ENCODE peak calls at places on chromosomes 1 and 21, in ten cellular contexts. T, O, G, Q, S, I, W, F, U and C are unnamed samples.
A peak's percentile ranks its signal among the peaks of the same experiment; 100 is the strongest.

GRCh38 chr1:47783638-47784293 is 213.4 kb downstream of the TRABD2B start:
- DNase-seq in W (no peak), Q (no peak), F (no peak), U (no peak), G (no peak), S (no peak), O (no peak), T (no peak), I (no peak), C (no peak)

GRCh38 chr1:60132985-60133673 is 59.6 kb upstream of the C1orf87 start:
- DNase-seq in S (peak; percentile 93), F (no peak), G (no peak), T (peak; percentile 68), Q (peak; percentile 29), U (no peak), I (peak; percentile 58), O (no peak), W (no peak), C (peak; percentile 22)

GRCh38 chr1:183461350-183461749 is 10.9 kb upstream of the SMG7 start:
- DNase-seq in Q (peak; percentile 58), T (peak; percentile 55), G (no peak), U (no peak), S (no peak), F (no peak), O (no peak), W (no peak), I (no peak), C (peak; percentile 17)

GRCh38 chr1:1354271-1355247 is 3.8 kb downstream of the MXRA8 start:
- DNase-seq in S (no peak), W (no peak), T (no peak), O (no peak), F (peak; percentile 80), Q (no peak), U (no peak), I (no peak), G (no peak), C (no peak)

GRCh38 chr1:222521299-222522104 is 26.4 kb downstream of the HHIPL2 start:
- DNase-seq in W (no peak), S (no peak), U (no peak), O (no peak), I (peak; percentile 23), G (no peak), F (no peak), T (no peak), Q (no peak), C (peak; percentile 68)

GRCh38 chr1:81157686-81158085 is 643.0 kb upstream of the ADGRL2 start:
- DNase-seq in G (no peak), F (no peak), W (no peak), Q (no peak), I (no peak), S (no peak), O (no peak), U (no peak), T (no peak), C (peak; percentile 20)

GRCh38 chr1:105793541-105794146 is 1262.8 kb upstream of the PRMT6 start:
- DNase-seq in I (peak; percentile 73), O (no peak), Q (peak; percentile 35), F (no peak), T (peak; percentile 75), U (peak; percentile 70), W (no peak), G (no peak), S (peak; percentile 25), C (peak; percentile 35)

GRCh38 chr1:6794164-6794563 is 8.9 kb downstream of the CAMTA1 start:
- DNase-seq in I (peak; percentile 55), U (peak; percentile 27), G (no peak), T (no peak), O (no peak), S (peak; percentile 74), F (no peak), Q (no peak), W (no peak), C (peak; percentile 78)

GRCh38 chr21:42080788-42081083 is 9.6 kb downstream of the UMODL1 start:
- DNase-seq in O (no peak), U (no peak), Q (no peak), T (no peak), F (no peak), S (peak; percentile 60), W (no peak), I (peak; percentile 42), G (no peak), C (peak; percentile 80)

GRCh38 chr1:225451840-225452515 is 24.1 kb upstream of the LBR start:
- DNase-seq in S (no peak), Q (no peak), I (no peak), U (peak; percentile 27), G (no peak), O (no peak), F (no peak), W (no peak), T (no peak), C (no peak)

GRCh38 chr1:10735603-10736305 is 60.7 kb downstream of the CASZ1 start:
- DNase-seq in G (no peak), Q (no peak), U (no peak), F (no peak), T (no peak), O (no peak), W (no peak), I (no peak), S (no peak), C (no peak)

DNA sequence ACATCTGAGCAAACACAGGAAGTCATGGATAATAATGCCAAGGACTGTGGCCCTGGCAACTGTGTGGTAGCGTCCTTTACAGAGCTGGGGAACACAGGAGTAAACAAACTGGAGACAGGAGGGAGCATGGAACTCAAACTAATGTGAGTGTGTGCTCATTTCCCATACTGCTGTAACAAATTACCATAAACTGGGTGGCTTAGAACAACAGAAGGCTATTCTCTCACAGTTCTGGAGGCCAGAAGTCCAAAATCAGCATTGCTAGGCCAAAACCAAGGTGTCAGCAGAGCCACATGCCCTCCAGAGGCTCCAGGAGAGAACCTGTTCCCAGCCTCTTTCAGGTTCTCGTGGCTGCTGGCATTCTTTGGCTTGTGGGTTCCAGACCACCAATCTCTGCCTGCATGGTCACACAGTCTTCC is 106.3 kb downstream of the TGFBR3 start:
- DNase-seq in O (no peak), S (no peak), Q (no peak), I (no peak), G (no peak), U (no peak), F (no peak), T (no peak), W (peak; percentile 62), C (no peak)
- TF ChIP-seq CTCF in O (no peak), S (no peak), Q (no peak), I (no peak), G (no peak), U (no peak), F (no peak), T (no peak), W (no peak), C (no peak)

GRCh38 chr21:44926364-44927101 is 5.8 kb upstream of the ITGB2 start:
- DNase-seq in F (peak; percentile 87), S (no peak), G (no peak), Q (no peak), O (no peak), I (no peak), U (no peak), T (no peak), W (no peak), C (no peak)

GRCh38 chr21:44927259-44927586 is 6.5 kb upstream of the ITGB2 start:
- DNase-seq in F (no peak), W (no peak), S (no peak), I (no peak), G (no peak), Q (no peak), U (no peak), O (no peak), T (no peak), C (no peak)

GRCh38 chr21:44929799-44930542 is 9.3 kb upstream of the ITGB2 start:
- DNase-seq in Q (no peak), S (no peak), W (no peak), I (no peak), G (no peak), T (no peak), U (no peak), F (no peak), O (peak; percentile 20), C (no peak)

GRCh38 chr21:44929242-44929798 is 8.6 kb upstream of the ITGB2 start:
- DNase-seq in W (no peak), F (peak; percentile 43), O (peak; percentile 17), U (no peak), G (no peak), I (no peak), T (no peak), S (no peak), Q (no peak), C (no peak)

GRCh38 chr21:44927587-44928461 is 7.1 kb upstream of the ITGB2 start:
- DNase-seq in O (peak; percentile 84), I (peak; percentile 90), U (no peak), T (peak; percentile 45), W (no peak), G (peak; percentile 88), S (peak; percentile 62), Q (peak; percentile 42), F (peak; percentile 92), C (peak; percentile 67)
- H3K4me3 ChIP-seq in O (peak overlapping the region; percentile 10), I (peak overlapping the region; percentile 44), U (no peak overlapping the region), T (no peak overlapping the region), W (no peak overlapping the region), G (peak overlapping the region; percentile 92), S (no peak overlapping the region), Q (peak overlapping the region; percentile 7), F (peak overlapping the region; percentile 39), C (no peak overlapping the region)

GRCh38 chr1:151146416-151147131 is at the start of gene SEMA6C:
- DNase-seq in S (peak; percentile 91), T (peak; percentile 92), F (peak; percentile 99), I (peak; percentile 88), O (peak; percentile 98), W (no peak), Q (peak; percentile 97), U (peak; percentile 96), G (peak; percentile 83), C (peak; percentile 91)
- TF ChIP-seq CTCF in S (no peak), T (no peak), F (no peak), I (no peak), O (no peak), W (no peak), Q (no peak), U (no peak), G (no peak), C (no peak)

GRCh38 chr1:115650961-115651360 is 9.2 kb downstream of the VANGL1 start:
- DNase-seq in G (no peak), F (no peak), S (no peak), I (no peak), W (no peak), T (peak; percentile 67), O (no peak), U (no peak), Q (peak; percentile 64), C (no peak)

GRCh38 chr1:115654125-115654524 is 12.4 kb downstream of the VANGL1 start:
- DNase-seq in I (no peak), U (no peak), T (no peak), O (no peak), F (no peak), Q (no peak), G (no peak), S (no peak), W (no peak), C (no peak)

GRCh38 chr1:115649964-115650363 is 8.2 kb downstream of the VANGL1 start:
- DNase-seq in S (peak; percentile 29), U (peak; percentile 40), G (no peak), I (no peak), W (no peak), O (no peak), F (no peak), Q (peak; percentile 73), T (peak; percentile 50), C (peak; percentile 66)

GRCh38 chr1:115651391-115651790 is 9.6 kb downstream of the VANGL1 start:
- DNase-seq in T (peak; percentile 37), U (no peak), O (no peak), S (no peak), F (no peak), W (no peak), Q (no peak), G (no peak), I (no peak), C (no peak)

GRCh38 chr1:115652236-115652788 is 10.5 kb downstream of the VANGL1 start:
- DNase-seq in I (no peak), Q (no peak), S (no peak), W (no peak), T (no peak), F (no peak), O (no peak), U (no peak), G (no peak), C (no peak)
- H3K4me3 ChIP-seq in I (no peak overlapping the region), Q (no peak overlapping the region), S (no peak overlapping the region), W (no peak overlapping the region), T (no peak overlapping the region), F (no peak overlapping the region), O (no peak overlapping the region), U (no peak overlapping the region), G (no peak overlapping the region), C (no peak overlapping the region)